ENCODE peak calls at places on chromosomes 6 and 20, in four cellular contexts. K is colonic mucosa; M is CD4-positive, alpha-beta T cell; V is pancreas. O is an unnamed sample.

GRCh38 chr6:15399651-15400470 is 154.0 kb downstream of the JARID2 start:
- DNase-seq in K (peak; percentile 65), M (no peak), V (peak; percentile 74), O (no peak)

GRCh38 chr6:149963462-149964242 is at the start of gene ULBP1:
- DNase-seq in K (peak; percentile 81), M (peak; percentile 43), V (peak; percentile 74), O (peak; percentile 76)

GRCh38 chr6:161749576-161749975 is 475.7 kb upstream of the AGPAT4 start:
- DNase-seq in K (no peak), M (no peak), V (no peak), O (no peak)

GRCh38 chr6:75215291-75215690 is 9.4 kb upstream of the COL12A1 start:
- DNase-seq in K (no peak), M (no peak), V (no peak), O (no peak)

GRCh38 chr20:36644713-36645109 is 1.3 kb downstream of the SLA2 start:
- DNase-seq in K (no peak), M (no peak), V (no peak), O (no peak)

GRCh38 chr6:43812850-43813584 is 43.0 kb downstream of the VEGFA start:
- DNase-seq in K (peak; percentile 88), M (no peak), V (peak; percentile 55), O (no peak)

GRCh38 chr20:53722515-53723036 is 128.9 kb upstream of the ZNF217 start:
- DNase-seq in K (no peak), M (no peak), V (no peak), O (no peak)

GRCh38 chr6:53398541-53399344 is 50.0 kb upstream of the ELOVL5 start:
- DNase-seq in K (no peak), M (no peak), V (no peak), O (no peak)

GRCh38 chr6:36493859-36494258 is 51.1 kb downstream of the KCTD20 start:
- DNase-seq in K (no peak), M (no peak), V (no peak), O (no peak)

GRCh38 chr6:143405381-143406154 is 44.9 kb downstream of the ADAT2 start:
- DNase-seq in K (no peak), M (no peak), V (no peak), O (no peak)

GRCh38 chr6:25006075-25006474 is 70.3 kb upstream of the RIPOR2 start:
- DNase-seq in K (no peak), M (no peak), V (no peak), O (no peak)

GRCh38 chr6:13407709-13408695 is 79.4 kb downstream of the GFOD1 start:
- DNase-seq in K (no peak), M (no peak), V (peak; percentile 48), O (no peak)

GRCh38 chr6:112739766-112740165 is 392.6 kb downstream of the RFPL4B start:
- DNase-seq in K (no peak), M (no peak), V (no peak), O (no peak)

GRCh38 chr20:63594043-63594561 is 20.1 kb upstream of the HELZ2 start:
- DNase-seq in K (no peak), M (no peak), V (no peak), O (no peak)

GRCh38 chr6:6665505-6665904 is 77.0 kb downstream of the LY86 start:
- DNase-seq in K (no peak), M (no peak), V (no peak), O (no peak)

GRCh38 chr6:112839525-112839961 is 492.4 kb downstream of the RFPL4B start:
- DNase-seq in K (no peak), M (no peak), V (no peak), O (no peak)

GRCh38 chr6:75479712-75480111 is 13.9 kb downstream of the FILIP1 start:
- DNase-seq in K (no peak), M (no peak), V (no peak), O (no peak)

GRCh38 chr6:157535354-157536217 is 154.6 kb downstream of the ZDHHC14 start:
- DNase-seq in K (no peak), M (no peak), V (no peak), O (no peak)

GRCh38 chr6:151379933-151380847 is 11.2 kb downstream of the ZBTB2 start:
- DNase-seq in K (no peak), M (no peak), V (no peak), O (no peak)

GRCh38 chr20:60224914-60225313 is 266.7 kb downstream of the CDH26 start:
- DNase-seq in K (no peak), M (no peak), V (no peak), O (no peak)

GRCh38 chr6:145137425-145137824 is 597.9 kb downstream of the EPM2A start:
- DNase-seq in K (no peak), M (no peak), V (no peak), O (no peak)
- TF ChIP-seq CTCF in K (no peak), M (no peak), V (no peak), O (no peak)

GRCh38 chr6:116120430-116120829 is 5.5 kb downstream of the COL10A1 start:
- DNase-seq in K (no peak), M (no peak), V (no peak), O (no peak)

GRCh38 chr6:116113386-116113785 is 12.5 kb downstream of the COL10A1 start:
- DNase-seq in K (no peak), M (no peak), V (no peak), O (no peak)

GRCh38 chr6:116118608-116119007 is 7.3 kb downstream of the COL10A1 start:
- DNase-seq in K (no peak), M (no peak), V (no peak), O (no peak)

GRCh38 chr6:116111552-116112528 is 11.2 kb downstream of the NT5DC1 start:
- DNase-seq in K (peak; percentile 57), M (no peak), V (no peak), O (no peak)

DNA sequence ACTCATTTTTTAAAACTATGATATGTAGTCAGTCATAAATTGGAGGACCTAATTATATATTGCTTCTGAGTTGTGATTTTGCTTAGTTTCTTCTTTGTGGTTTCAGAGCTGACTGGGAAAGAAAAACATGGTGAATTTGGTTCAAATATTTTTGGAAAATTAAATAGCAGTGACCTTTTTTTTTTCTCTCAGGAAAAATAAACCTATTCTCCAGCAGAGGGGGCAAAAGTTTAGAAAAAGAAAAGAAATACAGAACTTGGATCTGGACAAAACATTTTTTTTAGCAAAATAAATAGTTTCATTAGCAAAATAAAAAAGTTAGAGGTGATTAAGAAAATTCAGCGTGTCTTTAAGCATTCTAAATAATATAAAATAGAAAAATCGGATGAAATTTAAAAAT is 10.2 kb downstream of the COL10A1 start:
- DNase-seq in K (no peak), M (no peak), V (no peak), O (no peak)
- TF ChIP-seq CTCF in K (no peak), M (no peak), V (no peak), O (no peak)

DNA sequence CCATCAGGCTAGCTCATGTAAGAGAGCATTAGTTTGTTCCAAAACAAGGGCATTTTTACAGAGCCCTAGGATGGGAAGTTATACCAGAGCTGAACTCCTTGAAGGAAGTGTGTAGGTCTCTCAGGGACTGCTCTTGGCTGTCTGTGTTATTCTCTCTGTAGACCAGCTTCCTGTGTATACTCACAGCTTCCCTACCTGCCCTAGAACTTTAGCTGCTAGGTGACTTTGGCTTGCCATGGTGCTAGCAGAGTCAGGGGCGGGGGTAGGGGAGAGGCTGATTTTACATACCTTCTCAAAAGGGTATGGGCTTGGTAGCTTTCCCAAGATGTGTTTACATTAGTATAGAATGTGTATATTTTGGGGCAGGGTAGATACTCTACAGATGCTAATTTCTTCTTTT is 17.4 kb downstream of the MAPRE1 start:
- DNase-seq in K (no peak), M (no peak), V (no peak), O (no peak)
- TF ChIP-seq CTCF in K (no peak), M (no peak), V (no peak), O (no peak)

GRCh38 chr20:33231237-33231636 is 4.6 kb upstream of the BPIFA1 start:
- DNase-seq in K (no peak), M (no peak), V (no peak), O (no peak)

GRCh38 chr20:33234050-33234449 is 1.7 kb upstream of the BPIFA1 start:
- DNase-seq in K (no peak), M (no peak), V (no peak), O (no peak)

GRCh38 chr20:33232486-33233072 is 3.2 kb upstream of the BPIFA1 start:
- DNase-seq in K (no peak), M (no peak), V (no peak), O (no peak)

GRCh38 chr20:33235696-33236095 is at the start of gene BPIFA1:
- DNase-seq in K (no peak), M (no peak), V (no peak), O (no peak)

DNA sequence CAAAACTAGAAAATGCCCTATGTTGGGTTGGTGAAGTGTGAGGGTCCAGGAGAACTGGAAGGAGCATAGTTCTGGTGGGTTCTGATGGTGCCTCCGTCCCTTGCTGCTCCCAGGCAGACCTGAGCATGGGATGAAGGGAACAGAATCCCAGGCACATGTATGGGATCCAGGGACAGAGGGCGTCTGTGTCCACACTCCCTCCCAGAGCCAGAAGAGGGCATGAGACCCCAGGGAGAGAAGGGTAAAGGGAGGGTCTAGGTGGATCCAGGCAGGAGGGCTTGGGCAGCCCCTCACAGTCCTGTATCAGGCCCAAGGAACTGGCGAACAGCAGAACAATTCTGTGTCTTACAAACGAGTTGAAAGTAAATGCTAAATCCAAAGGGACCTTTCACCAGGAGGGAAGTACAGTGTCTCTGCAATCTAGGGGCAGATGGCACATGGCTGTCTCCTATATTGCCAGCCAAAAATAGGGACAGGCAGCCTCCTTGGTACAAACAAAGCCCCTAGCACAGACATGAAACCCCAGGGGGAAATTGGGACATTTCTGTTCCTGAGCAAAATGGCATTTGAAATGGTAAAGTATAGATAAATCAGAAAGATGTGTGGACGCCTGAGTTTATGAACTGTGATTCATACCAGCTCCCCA is 2.5 kb upstream of the BPIFA1 start:
- DNase-seq in K (no peak), M (no peak), V (no peak), O (no peak)
- TF ChIP-seq CTCF in K (no peak), M (no peak), V (no peak), O (no peak)

DNA sequence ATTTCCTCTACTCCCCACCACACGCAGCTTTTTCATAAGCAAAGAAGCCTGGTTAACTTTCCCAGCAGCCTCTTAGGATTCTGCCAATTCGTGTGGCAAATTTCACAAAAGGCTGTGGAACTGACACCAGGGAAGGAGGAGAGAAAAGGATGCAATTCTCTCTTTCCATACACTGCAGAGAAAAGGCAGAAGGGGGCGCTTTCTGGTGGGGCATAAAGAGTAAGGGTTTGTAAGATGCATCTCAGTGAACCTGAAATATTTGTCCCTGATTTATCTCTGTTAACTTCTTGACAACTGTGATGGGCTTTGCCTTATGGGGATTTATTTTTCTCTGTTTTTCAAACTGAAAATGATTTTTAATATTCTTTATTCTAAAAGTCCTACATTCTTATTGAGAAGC is 45.5 kb upstream of the GLP1R start:
- DNase-seq in K (no peak), M (no peak), V (no peak), O (no peak)
- TF ChIP-seq CTCF in K (no peak), M (no peak), V (no peak), O (no peak)